ENCODE peak calls at places on chromosome 1, in ten cellular contexts. O is DMS153, H is astrocyte, K is AML-193, P is ELR, D is lung, G is aorta, A is ACHN, S is RPMI8226, I is H54. V is an unnamed sample.

GRCh38 chr1:84698718-84699117 is 8.5 kb upstream of the SSX2IP start:
- DNase-seq in O (no peak), H (peak), D (no peak), A (peak), K (no peak), S (peak), P (peak), I (peak), G (no peak), V (no peak)

GRCh38 chr1:36576118-36576517 is 93.4 kb upstream of the CSF3R start:
- DNase-seq in K (peak), P (peak), I (peak), D (peak), O (peak), S (peak), A (peak), G (peak), H (no peak), V (no peak)

GRCh38 chr1:79845951-79846350 is 839.4 kb upstream of the ADGRL4 start:
- DNase-seq in I (no peak), O (no peak), H (peak), S (no peak), P (peak), G (no peak), D (no peak), K (no peak), A (no peak), V (no peak)

GRCh38 chr1:11795238-11795890 is 10.4 kb downstream of the MTHFR start:
- DNase-seq in A (no peak), I (no peak), H (no peak), O (no peak), D (no peak), K (no peak), P (no peak), G (no peak), S (no peak), V (no peak)

GRCh38 chr1:74611887-74612286 is 61.7 kb downstream of the ERICH3 start:
- DNase-seq in I (no peak), P (no peak), A (no peak), G (no peak), D (no peak), H (no peak), O (no peak), S (no peak), K (no peak), V (no peak)

GRCh38 chr1:47785561-47786271 is 211.5 kb downstream of the TRABD2B start:
- DNase-seq in D (no peak), I (no peak), K (no peak), S (no peak), A (peak), O (peak), P (no peak), H (no peak), G (peak), V (no peak)

GRCh38 chr1:53198241-53198651 is 1.6 kb downstream of the CPT2 start:
- DNase-seq in S (no peak), K (no peak), O (no peak), A (no peak), H (no peak), I (no peak), P (no peak), D (no peak), G (no peak), V (no peak)

GRCh38 chr1:110944806-110945205 is 18.9 kb downstream of the LRIF1 start:
- DNase-seq in A (no peak), G (no peak), D (no peak), K (no peak), S (no peak), O (no peak), H (no peak), P (no peak), I (no peak), V (no peak)

GRCh38 chr1:62395291-62395690 is 41.6 kb upstream of the USP1 start:
- DNase-seq in H (no peak), O (no peak), P (no peak), K (no peak), I (no peak), D (no peak), A (no peak), S (no peak), G (no peak), V (no peak)

GRCh38 chr1:184971522-184972265 is 2.6 kb downstream of the NIBAN1 start:
- DNase-seq in I (no peak), D (no peak), K (no peak), S (no peak), G (no peak), A (no peak), H (no peak), P (peak), O (no peak), V (no peak)

GRCh38 chr1:211492511-211493132 is 660 bp upstream of the RD3 start:
- DNase-seq in K (no peak), D (no peak), O (no peak), G (no peak), A (no peak), S (no peak), I (no peak), H (no peak), P (no peak), V (no peak)

GRCh38 chr1:168321945-168322344 is 41.3 kb downstream of the TBX19 start:
- DNase-seq in K (peak), D (no peak), H (no peak), I (no peak), P (peak), A (peak), S (peak), O (peak), G (no peak), V (peak)

GRCh38 chr1:198206292-198206691 is 49.5 kb downstream of the NEK7 start:
- DNase-seq in O (no peak), S (no peak), H (no peak), I (no peak), D (no peak), K (peak), G (no peak), P (no peak), A (no peak), V (no peak)

GRCh38 chr1:80893140-80893539 is 907.6 kb upstream of the ADGRL2 start:
- DNase-seq in A (no peak), P (no peak), G (no peak), S (no peak), D (no peak), O (no peak), I (no peak), K (no peak), H (no peak), V (no peak)

GRCh38 chr1:20742671-20743070 is 10.2 kb upstream of the SH2D5 start:
- DNase-seq in H (no peak), I (no peak), S (no peak), A (no peak), P (no peak), O (no peak), D (no peak), K (no peak), G (no peak), V (no peak)

GRCh38 chr1:92446546-92446945 is 40.2 kb downstream of the GFI1 start:
- DNase-seq in G (no peak), H (peak), P (peak), A (no peak), O (no peak), D (no peak), I (no peak), S (no peak), K (no peak), V (no peak)

GRCh38 chr1:59574085-59574484 is 240.7 kb upstream of the HOOK1 start:
- DNase-seq in D (no peak), G (no peak), I (no peak), P (peak), O (no peak), A (no peak), K (no peak), H (peak), S (no peak), V (no peak)

GRCh38 chr1:30782361-30783243 is 25.0 kb upstream of the LAPTM5 start:
- DNase-seq in O (peak), A (peak), G (peak), I (peak), H (no peak), K (peak), D (peak), P (peak), S (peak), V (peak)

GRCh38 chr1:180530501-180530900 is 28.1 kb upstream of the ACBD6 start:
- DNase-seq in O (peak), H (peak), G (no peak), D (peak), I (peak), P (peak), A (peak), S (no peak), K (no peak), V (no peak)

V was measured in GF-D8.